ENCODE peak calls at places on chromosomes 12 and 14, in seven cellular contexts. O is right atrium auricular region, Y is endothelial cell of umbilical vein, M is psoas muscle, R is transverse colon, Q is lower lobe of right lung, I is cardiac muscle cell. J is an unnamed sample. For H3K36me3 and H3K4me1, the result is how much of the 10 kb centered on the place peaks cover.

GRCh38 chr12:123996581-123996980 is 23.6 kb downstream of the ZNF664 start:
- DNase-seq in Q (no peak), O (no peak), R (no peak), Y (no peak), M (no peak), I (no peak), J (no peak)

GRCh38 chr14:92556255-92556741 is 42.7 kb downstream of the RIN3 start:
- DNase-seq in M (no peak), Y (no peak), Q (no peak), R (no peak), I (no peak), O (no peak), J (no peak)

GRCh38 chr12:94545937-94546771 is 86.5 kb upstream of the CEP83 start:
- DNase-seq in Y (peak), I (peak), Q (peak), O (no peak), M (no peak), R (peak), J (peak)

GRCh38 chr14:70934084-70934483 is 26.8 kb downstream of the PCNX1 start:
- DNase-seq in R (no peak), I (no peak), O (no peak), Y (no peak), M (no peak), Q (no peak), J (no peak)

GRCh38 chr12:46959484-46959883 is 119.9 kb upstream of the PCED1B start:
- DNase-seq in Y (peak), Q (no peak), I (no peak), O (no peak), M (no peak), R (no peak), J (no peak)

GRCh38 chr14:75711134-75711795 is 50.2 kb downstream of the TTLL5 start:
- DNase-seq in O (no peak), M (no peak), I (peak), R (no peak), Y (peak), Q (no peak), J (no peak)

GRCh38 chr12:114479831-114480230 is 73.9 kb upstream of the TBX5 start:
- DNase-seq in M (no peak), R (no peak), Y (no peak), Q (no peak), O (no peak), I (no peak), J (peak)

GRCh38 chr14:69632752-69633151 is 21.4 kb downstream of the SUSD6 start:
- DNase-seq in Q (no peak), R (no peak), M (no peak), I (no peak), Y (peak), O (no peak), J (no peak)

GRCh38 chr14:69372146-69372545 is 26.0 kb downstream of the ERH start:
- DNase-seq in O (no peak), I (no peak), R (no peak), Q (no peak), M (no peak), Y (no peak), J (no peak)

GRCh38 chr12:50617657-50618056 is 112.9 kb downstream of the DIP2B start:
- DNase-seq in O (no peak), M (no peak), R (no peak), I (no peak), Y (no peak), Q (no peak), J (no peak)

GRCh38 chr14:92556863-92557543 is 43.4 kb downstream of the RIN3 start:
- DNase-seq in O (no peak), M (no peak), I (no peak), Q (no peak), Y (no peak), R (no peak), J (no peak)

GRCh38 chr14:44959538-44959937 is 2.2 kb downstream of the KLHL28 start:
- DNase-seq in O (no peak), R (no peak), I (no peak), Y (no peak), Q (no peak), M (no peak), J (no peak)

DNA sequence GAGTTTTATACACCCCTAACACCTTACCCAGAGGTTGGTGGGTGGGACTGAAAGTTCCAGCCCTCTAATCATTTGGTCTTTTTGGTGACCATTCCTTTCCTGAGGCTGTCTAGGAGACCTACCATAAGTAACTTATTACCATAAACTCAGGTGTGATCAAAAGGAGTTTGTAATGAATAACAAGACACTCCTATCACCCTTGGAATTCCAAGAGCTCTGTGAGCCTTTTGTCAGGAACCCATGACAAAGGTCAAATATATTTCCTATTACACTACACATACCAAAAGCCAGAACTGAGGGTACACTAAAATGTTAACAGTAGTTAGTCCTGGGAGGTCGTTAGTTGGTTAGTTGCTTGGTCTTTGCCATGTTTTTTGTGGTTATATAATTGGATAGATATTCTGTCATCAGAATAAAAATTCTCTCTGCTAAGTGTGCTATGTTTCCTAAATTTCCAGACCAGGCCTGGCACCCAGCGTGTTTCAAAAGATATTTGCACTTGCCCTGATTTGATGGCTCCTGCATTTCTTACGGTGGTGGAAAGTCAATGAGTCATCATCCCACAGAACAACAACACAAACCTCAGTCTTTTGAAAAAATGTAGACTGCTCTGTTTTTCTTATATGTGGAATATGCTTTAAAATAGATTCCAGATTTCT is 27.0 kb upstream of the AKAP5 start:
- DNase-seq in M (no peak), Q (no peak), R (no peak), Y (peak), O (no peak), I (no peak), J (no peak)
- H3K36me3 ChIP-seq in M (half or more), Q (half or more), R (under half), Y (under half), O (under half), I (under half), J (under half)

GRCh38 chr14:61146896-61147295 is 134.2 kb downstream of the TMEM30B start:
- DNase-seq in Y (no peak), Q (no peak), R (no peak), I (no peak), M (no peak), O (no peak), J (no peak)

GRCh38 chr14:61149896-61150295 is 131.2 kb downstream of the TMEM30B start:
- DNase-seq in Q (no peak), Y (no peak), R (no peak), I (no peak), M (no peak), O (no peak), J (no peak)

GRCh38 chr14:61147369-61147897 is 133.7 kb downstream of the TMEM30B start:
- DNase-seq in M (no peak), Y (peak), Q (no peak), O (no peak), I (no peak), R (no peak), J (no peak)

GRCh38 chr14:61148742-61149350 is 132.3 kb downstream of the TMEM30B start:
- DNase-seq in R (no peak), M (no peak), Q (no peak), I (no peak), O (no peak), Y (no peak), J (no peak)

GRCh38 chr14:61147898-61148549 is 133.1 kb downstream of the TMEM30B start:
- DNase-seq in I (no peak), O (no peak), Q (no peak), Y (peak), R (no peak), M (peak), J (no peak)
- H3K4me1 ChIP-seq in I (under half), O (under half), Q (under half), Y (under half), R (under half), M (under half), J (under half)

DNA sequence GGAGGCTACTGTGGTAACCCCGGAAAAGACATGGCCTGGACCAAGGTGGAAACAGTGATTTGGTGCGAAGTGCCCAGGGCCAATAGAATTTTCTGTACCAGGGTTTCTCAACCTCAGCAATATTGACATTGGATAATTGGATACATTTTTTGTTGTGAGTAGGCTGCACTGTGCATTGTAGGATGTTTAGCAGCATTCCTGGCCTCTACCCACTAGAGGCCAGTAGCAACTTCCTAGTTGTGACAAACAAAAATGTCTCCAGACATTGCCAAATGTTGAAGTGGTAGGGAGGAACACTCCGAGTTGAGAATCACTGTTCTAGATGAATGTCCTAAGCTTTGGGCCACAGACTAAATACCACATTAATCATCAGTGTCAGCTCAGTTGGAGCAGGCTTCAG is 6.2 kb upstream of the CGRRF1 start:
- DNase-seq in Q (no peak), I (peak), R (no peak), Y (peak), M (no peak), O (no peak), J (peak)
- TF ChIP-seq CTCF in Q (no peak), I (peak), R (no peak), Y (peak), M (no peak), O (peak), J (no peak)

DNA sequence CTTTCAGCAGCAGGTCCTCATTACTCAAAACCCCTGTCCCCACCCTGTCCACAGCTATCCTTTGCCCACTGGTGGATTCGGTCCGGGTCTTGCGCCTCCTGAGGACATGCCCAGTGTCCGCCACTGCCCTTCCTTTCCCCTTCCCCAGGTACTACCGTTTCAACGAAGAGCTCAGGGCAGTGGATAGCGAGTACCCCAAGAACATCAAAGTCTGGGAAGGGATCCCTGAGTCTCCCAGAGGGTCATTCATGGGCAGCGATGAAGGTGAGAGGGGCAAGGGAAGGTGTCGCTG is 8.7 kb downstream of the MMP14 start:
- DNase-seq in Q (peak), O (no peak), R (no peak), M (no peak), I (no peak), Y (no peak), J (no peak)
- H3K36me3 ChIP-seq in Q (half or more), O (half or more), R (under half), M (under half), I (under half), Y (under half), J (under half)

DNA sequence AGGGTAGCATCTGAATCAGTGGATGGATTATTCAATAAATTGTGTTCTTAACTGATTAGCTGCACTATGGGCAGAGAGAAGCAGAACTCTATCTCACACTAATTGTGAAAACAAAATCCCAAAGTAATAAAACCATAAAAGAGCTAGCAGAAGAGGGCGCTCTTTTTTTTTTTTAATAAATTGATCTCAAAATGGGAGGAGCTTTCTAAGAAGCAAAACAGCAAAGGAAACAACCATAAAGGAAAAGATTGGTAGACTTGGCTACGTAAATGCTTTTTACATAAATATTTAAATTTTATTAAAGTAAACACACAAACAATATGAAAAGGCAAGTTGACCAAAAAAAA is 1.5 kb upstream of the TM7SF3 start:
- DNase-seq in I (peak), O (no peak), Q (no peak), Y (peak), M (no peak), R (no peak), J (no peak)
- H3K4me1 ChIP-seq in I (under half), O (under half), Q (half or more), Y (under half), M (under half), R (under half), J (under half)

GRCh38 chr12:45458854-45459807 is 243.2 kb downstream of the ANO6 start:
- DNase-seq in O (no peak), R (no peak), I (no peak), M (no peak), Y (peak), Q (no peak), J (no peak)

GRCh38 chr12:45462506-45462905 is 246.6 kb downstream of the ANO6 start:
- DNase-seq in Q (no peak), Y (no peak), I (no peak), M (no peak), R (no peak), O (no peak), J (no peak)

GRCh38 chr12:45468751-45469615 is 253.1 kb downstream of the ANO6 start:
- DNase-seq in O (no peak), R (no peak), Y (no peak), Q (no peak), M (no peak), I (no peak), J (no peak)

GRCh38 chr12:45469902-45470301 is 254.0 kb downstream of the ANO6 start:
- DNase-seq in I (no peak), M (no peak), Y (no peak), Q (no peak), R (no peak), O (no peak), J (no peak)

GRCh38 chr12:45464699-45465098 is 248.8 kb downstream of the ANO6 start:
- DNase-seq in I (peak), O (no peak), R (no peak), Y (no peak), M (no peak), Q (no peak), J (peak)
- TF ChIP-seq CTCF in I (peak), O (no peak), R (no peak), Y (no peak), M (no peak), Q (no peak), J (no peak)

DNA sequence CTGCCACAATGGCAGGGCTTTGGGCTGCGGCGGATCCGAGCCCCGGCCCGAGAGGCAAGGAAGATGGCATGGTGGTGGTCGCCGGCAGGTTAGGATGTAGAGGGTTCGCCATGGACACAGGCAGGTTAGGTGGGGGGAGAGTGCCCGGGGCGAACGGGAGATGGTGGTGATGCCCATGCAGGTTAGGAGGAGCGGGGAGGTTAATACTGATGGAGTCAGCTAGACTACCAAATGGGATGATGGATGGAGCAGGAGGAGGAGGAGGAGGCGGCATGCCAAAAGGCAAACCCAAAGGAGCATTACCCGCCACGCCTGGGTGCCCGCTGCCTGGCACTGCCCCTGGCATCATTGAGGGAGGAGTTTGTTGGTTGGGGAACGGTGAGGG is 6.2 kb downstream of the MYL6 start:
- DNase-seq in R (no peak), Y (no peak), M (no peak), O (no peak), Q (no peak), I (no peak), J (no peak)
- H3K36me3 ChIP-seq in R (under half), Y (under half), M (half or more), O (half or more), Q (half or more), I (half or more), J (under half)

GRCh38 chr12:53006810-53007742 is 820 bp downstream of the EIF4B start:
- DNase-seq in I (peak), Q (peak), R (peak), O (peak), M (peak), Y (peak), J (peak)
- H3K4me1 ChIP-seq in I (under half), Q (half or more), R (under half), O (half or more), M (half or more), Y (under half), J (under half)

DNA sequence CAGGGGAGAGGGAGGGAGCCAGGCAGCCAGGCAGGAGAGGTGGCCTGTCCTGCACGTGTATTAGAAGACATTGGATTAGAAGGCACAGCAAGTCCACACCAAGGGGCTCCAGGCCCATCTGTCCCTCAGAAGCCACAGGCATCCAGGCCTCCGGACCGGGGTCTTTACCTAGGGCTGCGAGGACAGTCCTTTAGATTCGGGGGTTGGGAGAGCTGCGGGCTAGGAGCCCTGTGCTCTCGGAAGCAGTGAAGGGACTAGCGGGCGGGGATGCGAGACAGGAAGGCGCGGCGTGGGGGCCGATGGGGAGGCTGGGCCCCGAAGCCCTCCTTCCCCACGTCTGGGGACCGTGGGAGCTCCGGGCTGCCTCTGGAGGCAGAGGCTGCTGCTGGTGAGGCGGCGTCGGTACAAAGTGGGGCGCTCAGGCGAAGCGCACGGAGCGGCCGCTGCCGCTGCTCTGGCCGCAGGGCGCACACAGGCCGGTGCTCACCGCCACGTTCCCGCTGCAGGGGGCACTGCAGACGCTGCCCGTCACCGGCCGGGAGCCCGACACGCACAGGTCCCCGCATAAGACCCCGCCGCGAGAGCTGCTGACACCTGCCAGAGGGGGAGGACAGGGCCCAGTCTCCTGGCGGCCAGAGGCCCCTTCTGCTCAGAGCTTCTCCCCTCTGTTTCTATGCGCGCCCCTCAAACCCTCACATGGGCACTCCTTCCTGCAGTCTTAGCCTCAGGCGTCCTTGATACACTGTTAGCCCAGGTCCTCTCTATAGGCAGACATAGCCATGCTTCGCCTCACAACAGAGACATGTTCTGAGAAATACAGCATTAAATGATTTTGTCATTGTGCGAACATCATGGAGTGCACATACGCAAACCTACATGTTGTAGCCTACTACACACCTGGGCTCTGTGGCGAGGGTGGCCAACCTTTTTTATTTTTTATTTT is 17.3 kb downstream of the KRT7 start:
- DNase-seq in I (no peak), Q (peak), M (peak), R (no peak), Y (no peak), O (no peak), J (no peak)
- TF ChIP-seq CTCF in I (peak), Q (no peak), M (no peak), R (no peak), Y (peak), O (peak), J (no peak)